ENCODE peak calls at places on chromosomes 6 and 20, in four cellular contexts. R is fibroblast of mammary gland, G is lower lobe of right lung, J is HCT116. M is an unnamed sample.

GRCh38 chr6:25637211-25637610 is 14.8 kb upstream of the SCGN start:
- DNase-seq in R (no peak), G (no peak), J (no peak), M (no peak)

GRCh38 chr6:129350278-129350677 is 359.7 kb downstream of the ARHGAP18 start:
- DNase-seq in G (no peak), J (no peak), R (no peak), M (no peak)

GRCh38 chr6:11692451-11693376 is 85.9 kb downstream of the ADTRP start:
- DNase-seq in R (no peak), G (no peak), J (no peak), M (no peak)

GRCh38 chr6:47000842-47001241 is 41.3 kb downstream of the ADGRF1 start:
- DNase-seq in G (no peak), J (no peak), R (no peak), M (no peak)

GRCh38 chr20:49230575-49231211 is 11.5 kb downstream of the DDX27 start:
- DNase-seq in R (no peak), J (no peak), G (peak; percentile 66), M (no peak)

GRCh38 chr20:1273366-1273765 is 7.3 kb downstream of the SNPH start:
- DNase-seq in G (no peak), R (no peak), J (no peak), M (no peak)

GRCh38 chr20:20457392-20458126 is 89.7 kb downstream of the INSM1 start:
- DNase-seq in R (peak; percentile 56), G (no peak), J (no peak), M (no peak)

GRCh38 chr6:116556065-116556464 is 2.5 kb downstream of the CALHM4 start:
- DNase-seq in G (no peak), J (no peak), R (peak; percentile 85), M (no peak)

GRCh38 chr6:136137008-136137689 is 113.0 kb downstream of the MTFR2 start:
- DNase-seq in J (peak; percentile 6), G (no peak), R (no peak), M (no peak)

GRCh38 chr20:9344080-9344920 is 170.1 kb upstream of the LAMP5 start:
- DNase-seq in G (no peak), J (no peak), R (peak; percentile 84), M (no peak)

DNA sequence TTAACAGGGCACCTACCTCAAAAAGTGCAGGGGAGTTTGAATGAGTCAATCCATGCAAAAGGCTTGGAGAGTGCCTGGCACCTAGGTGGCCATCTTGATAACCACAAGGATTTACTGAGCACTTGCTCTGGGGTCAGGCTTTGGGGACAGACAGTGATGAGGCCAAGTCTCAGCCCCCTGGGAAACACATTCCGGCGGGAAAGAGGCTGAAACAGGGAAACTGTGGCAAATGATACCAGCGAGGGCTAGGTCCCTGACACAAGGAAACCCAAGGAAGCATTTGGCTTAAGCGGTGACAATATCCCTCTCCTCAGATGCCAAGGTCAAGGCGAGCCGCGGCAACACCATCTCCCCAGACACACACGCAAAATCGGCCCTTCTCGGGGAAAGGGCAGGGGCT is 527 bp upstream of the DOK5 start:
- DNase-seq in J (no peak), G (no peak), R (no peak), M (no peak)
- H3K4me3 ChIP-seq in J (no peak overlapping the region), G (peak overlapping the region; percentile 55), R (peak overlapping the region; percentile 67), M (no peak overlapping the region)

GRCh38 chr20:25470045-25470444 is 62.6 kb downstream of the GINS1 start:
- DNase-seq in J (peak; percentile 8), G (no peak), R (peak; percentile 49), M (peak; percentile 67)
- TF ChIP-seq CTCF in J (peak; percentile 72), G (no peak), R (peak; percentile 42), M (peak; percentile 69)

DNA sequence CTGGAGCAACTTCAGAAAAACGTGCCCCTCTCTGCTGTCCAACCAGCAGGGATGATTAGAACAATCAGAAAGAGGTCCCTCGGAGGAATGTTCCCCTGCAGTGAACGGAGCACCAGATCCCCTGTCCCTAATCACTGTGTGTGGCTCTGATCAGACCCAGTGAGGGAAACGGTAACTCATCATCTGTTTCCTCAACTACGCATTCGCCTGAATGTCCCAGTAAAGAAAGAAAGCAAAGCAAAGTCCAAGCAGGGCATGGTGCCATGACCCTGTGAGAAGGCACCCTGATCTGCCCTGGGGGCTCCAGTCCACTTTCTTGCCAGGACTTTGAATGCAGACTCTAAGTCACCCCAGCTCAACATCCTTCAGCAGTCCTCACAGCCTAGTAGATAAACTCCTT is 149.1 kb downstream of the LY86 start:
- DNase-seq in R (no peak), J (no peak), G (no peak), M (no peak)
- H3K4me3 ChIP-seq in R (peak overlapping the region; percentile 58), J (no peak overlapping the region), G (peak overlapping the region; percentile 38), M (no peak overlapping the region)

GRCh38 chr6:131169613-131170012 is 34.3 kb downstream of the AKAP7 start:
- DNase-seq in R (no peak), G (no peak), J (no peak), M (no peak)

GRCh38 chr6:131163886-131164285 is 28.6 kb downstream of the AKAP7 start:
- DNase-seq in R (no peak), G (no peak), J (no peak), M (no peak)

GRCh38 chr6:131164506-131164905 is 29.2 kb downstream of the AKAP7 start:
- DNase-seq in G (no peak), J (no peak), R (no peak), M (no peak)

GRCh38 chr6:131172237-131172636 is 37.0 kb downstream of the AKAP7 start:
- DNase-seq in J (no peak), R (peak; percentile 11), G (no peak), M (no peak)

GRCh38 chr6:131167773-131168172 is 32.5 kb downstream of the AKAP7 start:
- DNase-seq in J (no peak), R (no peak), G (no peak), M (no peak)
- TF ChIP-seq CTCF in J (no peak), R (no peak), G (no peak), M (no peak)

GRCh38 chr6:27234576-27234975 is 12.9 kb upstream of the PRSS16 start:
- DNase-seq in J (no peak), R (no peak), G (no peak), M (no peak)
- H3K4me3 ChIP-seq in J (no peak overlapping the region), R (no peak overlapping the region), G (no peak overlapping the region), M (no peak overlapping the region)

GRCh38 chr6:42821341-42821668 is 39.5 kb downstream of the BICRAL start:
- DNase-seq in J (no peak), G (no peak), R (no peak), M (no peak)

GRCh38 chr6:42818878-42819277 is 37.0 kb downstream of the BICRAL start:
- DNase-seq in J (no peak), G (no peak), R (no peak), M (no peak)

GRCh38 chr6:42821846-42822245 is 40.0 kb downstream of the BICRAL start:
- DNase-seq in R (peak; percentile 38), J (no peak), G (no peak), M (no peak)

GRCh38 chr6:42820509-42821340 is 38.9 kb downstream of the BICRAL start:
- DNase-seq in J (no peak), G (no peak), R (no peak), M (no peak)

DNA sequence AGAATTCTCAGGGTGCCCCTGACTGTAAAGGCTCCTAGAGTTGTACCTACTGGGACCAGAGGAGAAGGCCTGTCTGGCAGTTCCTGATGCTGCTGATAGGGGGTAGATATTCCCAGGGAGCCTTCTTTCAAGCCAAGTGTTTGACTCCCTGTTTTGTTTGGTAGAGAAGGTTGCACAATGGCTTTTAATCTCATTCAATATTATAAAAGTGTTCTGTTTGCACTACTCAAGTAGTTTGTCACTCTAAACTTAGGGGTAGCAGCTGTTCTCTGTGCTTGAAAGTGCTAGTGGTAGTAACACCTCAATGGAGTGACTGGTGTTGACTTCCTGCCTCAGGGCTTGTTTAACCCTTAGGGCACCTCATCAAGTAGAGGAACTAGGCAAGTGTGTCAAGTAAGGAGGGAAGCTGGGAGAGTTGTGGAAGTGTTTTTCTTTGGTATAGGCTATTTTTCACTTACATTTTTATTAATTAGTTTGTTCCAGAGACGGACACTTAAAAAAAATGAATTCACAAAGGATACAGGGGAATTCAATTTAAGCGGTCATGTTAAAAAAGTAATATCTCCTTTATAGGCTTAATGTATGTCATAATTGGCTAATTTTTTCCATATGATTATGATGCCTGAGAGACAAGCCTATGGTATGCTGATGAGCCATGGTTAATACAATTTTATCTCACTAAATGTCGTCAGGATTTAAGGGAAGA is 38.1 kb downstream of the BICRAL start:
- DNase-seq in J (no peak), R (peak; percentile 30), G (no peak), M (peak; percentile 13)
- TF ChIP-seq CTCF in J (peak; percentile 23), R (peak; percentile 33), G (peak; percentile 37), M (no peak)

GRCh38 chr6:15252205-15252604 is 6.3 kb downstream of the JARID2 start:
- DNase-seq in R (no peak), G (no peak), J (no peak), M (no peak)
- H3K4me3 ChIP-seq in R (no peak overlapping the region), G (no peak overlapping the region), J (no peak overlapping the region), M (no peak overlapping the region)

DNA sequence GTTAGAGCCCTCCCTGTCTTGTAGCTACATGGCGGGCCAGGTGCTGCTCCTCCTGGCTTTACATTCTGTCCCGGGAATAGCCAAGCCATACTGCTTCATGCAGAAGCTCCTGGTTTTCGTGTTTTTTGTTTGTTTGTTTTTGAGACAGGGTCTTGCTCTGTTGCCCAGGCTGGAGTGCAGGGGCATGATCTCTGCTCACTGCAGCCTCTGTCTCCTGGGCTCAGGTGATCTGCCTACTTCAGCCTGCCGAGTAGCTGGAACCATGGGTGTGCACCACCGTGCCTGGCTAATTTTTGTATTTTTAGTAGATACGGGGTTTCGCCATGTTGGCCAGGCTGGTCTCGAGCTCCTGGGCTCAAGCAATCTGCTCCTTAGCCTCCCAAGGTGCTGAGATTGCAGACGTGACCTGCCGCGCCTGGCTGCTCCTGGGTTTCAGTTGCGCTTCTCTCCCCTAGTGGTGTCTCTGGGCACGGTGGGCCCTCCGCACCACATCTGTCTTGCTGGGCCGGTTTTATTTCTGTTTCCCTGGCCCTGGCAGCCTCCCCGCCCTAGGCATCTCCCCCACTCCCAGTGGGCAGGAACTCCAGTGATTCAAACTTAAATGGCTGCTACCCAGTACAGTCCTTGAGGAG is 12.9 kb downstream of the CDYL start:
- DNase-seq in R (no peak), J (no peak), G (no peak), M (peak; percentile 82)
- TF ChIP-seq CTCF in R (no peak), J (no peak), G (no peak), M (peak; percentile 60)